ENCODE peak calls at places on chromosome 10, in four cellular contexts. O, V, Q and F are unnamed samples.

GRCh38 chr10:125137601-125138438 is 22.5 kb downstream of the CTBP2 start:
- DNase-seq in O (no peak), V (no peak), Q (peak; percentile 77), F (no peak)

GRCh38 chr10:29141761-29142160 is 147.1 kb upstream of the LYZL1 start:
- DNase-seq in O (no peak), V (no peak), Q (no peak), F (no peak)

GRCh38 chr10:102347236-102347828 is 48.2 kb upstream of the NFKB2 start:
- DNase-seq in O (no peak), V (peak; percentile 77), Q (peak; percentile 52), F (no peak)

GRCh38 chr10:112471878-112472487 is 25.0 kb downstream of the VTI1A start:
- DNase-seq in O (peak; percentile 28), V (no peak), Q (peak; percentile 58), F (no peak)

GRCh38 chr10:93216341-93216985 is 142.8 kb downstream of the CYP26A1 start:
- DNase-seq in O (no peak), V (no peak), Q (no peak), F (no peak)

GRCh38 chr10:112404612-112405011 is 30.7 kb downstream of the ACSL5 start:
- DNase-seq in O (no peak), V (no peak), Q (peak; percentile 26), F (no peak)

GRCh38 chr10:31591569-31591968 is 272.6 kb downstream of the ZEB1 start:
- DNase-seq in O (no peak), V (no peak), Q (no peak), F (no peak)

GRCh38 chr10:119208553-119208940 is 1.2 kb downstream of the GRK5 start:
- DNase-seq in O (no peak), V (no peak), Q (no peak), F (no peak)

GRCh38 chr10:119031496-119032059 is 2.1 kb downstream of the NANOS1 start:
- DNase-seq in O (no peak), V (no peak), Q (no peak), F (no peak)

GRCh38 chr10:69224862-69225657 is 4.9 kb downstream of the HKDC1 start:
- DNase-seq in O (no peak), V (no peak), Q (no peak), F (no peak)

GRCh38 chr10:26729395-26729794 is 31.9 kb downstream of the PDSS1 start:
- DNase-seq in O (no peak), V (no peak), Q (no peak), F (no peak)

GRCh38 chr10:22681783-22682183 is 32.6 kb downstream of the PIP4K2A start:
- DNase-seq in O (peak; percentile 53), V (no peak), Q (peak; percentile 48), F (peak; percentile 55)

GRCh38 chr10:69578508-69578991 is 5.3 kb upstream of the NEUROG3 start:
- DNase-seq in O (no peak), V (no peak), Q (no peak), F (no peak)

DNA sequence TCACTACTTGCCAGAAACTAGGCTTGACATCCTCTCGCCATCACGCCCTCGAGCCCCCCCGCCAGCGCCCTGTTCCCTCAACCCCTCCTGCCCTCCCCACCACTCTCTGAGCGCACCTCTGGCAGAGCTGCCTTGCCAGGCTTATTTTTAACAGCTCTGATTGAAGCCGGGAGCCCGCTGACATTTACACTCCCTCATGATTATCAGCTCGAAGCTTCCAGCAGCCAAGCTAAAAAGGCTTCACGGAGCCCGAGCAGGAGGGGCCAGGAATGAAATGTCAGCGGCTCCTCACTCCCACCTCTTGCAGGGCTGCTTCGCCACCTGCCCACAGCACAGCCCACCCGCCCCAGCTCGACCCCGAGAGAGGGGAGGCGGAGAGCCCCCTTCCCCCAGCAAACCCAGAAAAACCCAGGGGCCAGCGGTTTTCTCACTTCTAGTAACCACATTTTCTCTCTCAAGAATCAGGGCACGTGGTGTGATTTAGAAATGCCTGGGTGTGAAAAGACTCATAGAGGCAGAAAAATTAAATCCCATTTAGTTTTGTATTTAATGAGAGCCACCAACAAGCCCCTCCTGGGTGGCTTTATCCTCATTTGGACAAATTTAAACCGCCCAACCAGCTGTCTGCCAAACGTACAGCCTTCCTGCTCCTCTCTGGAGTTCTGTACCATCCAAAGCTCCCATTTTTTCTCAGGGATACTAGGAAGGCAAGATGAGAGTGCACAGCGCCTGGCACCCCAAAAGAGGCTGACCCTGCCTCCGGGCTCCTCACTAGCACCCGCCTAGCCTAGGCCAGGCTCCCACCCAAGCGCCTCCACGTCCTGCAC is 89.2 kb downstream of the SLIT1 start:
- DNase-seq in O (peak; percentile 6), V (no peak), Q (no peak), F (no peak)
- H3K4me3 ChIP-seq in O (no peak overlapping the region), V (no peak overlapping the region), Q (no peak overlapping the region), F (no peak overlapping the region)

DNA sequence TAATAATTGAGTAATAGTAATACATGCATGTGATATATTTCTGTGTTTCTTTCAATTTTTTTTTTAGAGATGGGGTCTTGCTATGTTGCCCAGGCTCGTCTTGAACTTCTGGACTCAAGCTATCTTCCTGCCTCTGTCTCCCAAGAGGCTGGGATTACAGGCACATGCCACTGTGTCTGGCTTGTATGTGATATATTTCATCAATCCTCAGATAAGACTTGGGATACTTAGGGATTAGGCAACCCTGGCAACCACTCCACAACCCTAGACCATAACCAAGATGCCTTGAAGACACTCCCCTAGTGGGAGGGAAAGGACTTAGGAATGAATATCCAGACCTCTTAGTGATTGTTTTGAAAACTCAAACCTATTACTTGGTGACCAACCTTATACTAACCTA is 154.8 kb downstream of the CCDC3 start:
- DNase-seq in O (no peak), V (no peak), Q (no peak), F (no peak)
- H3K4me3 ChIP-seq in O (no peak overlapping the region), V (no peak overlapping the region), Q (no peak overlapping the region), F (no peak overlapping the region)

DNA sequence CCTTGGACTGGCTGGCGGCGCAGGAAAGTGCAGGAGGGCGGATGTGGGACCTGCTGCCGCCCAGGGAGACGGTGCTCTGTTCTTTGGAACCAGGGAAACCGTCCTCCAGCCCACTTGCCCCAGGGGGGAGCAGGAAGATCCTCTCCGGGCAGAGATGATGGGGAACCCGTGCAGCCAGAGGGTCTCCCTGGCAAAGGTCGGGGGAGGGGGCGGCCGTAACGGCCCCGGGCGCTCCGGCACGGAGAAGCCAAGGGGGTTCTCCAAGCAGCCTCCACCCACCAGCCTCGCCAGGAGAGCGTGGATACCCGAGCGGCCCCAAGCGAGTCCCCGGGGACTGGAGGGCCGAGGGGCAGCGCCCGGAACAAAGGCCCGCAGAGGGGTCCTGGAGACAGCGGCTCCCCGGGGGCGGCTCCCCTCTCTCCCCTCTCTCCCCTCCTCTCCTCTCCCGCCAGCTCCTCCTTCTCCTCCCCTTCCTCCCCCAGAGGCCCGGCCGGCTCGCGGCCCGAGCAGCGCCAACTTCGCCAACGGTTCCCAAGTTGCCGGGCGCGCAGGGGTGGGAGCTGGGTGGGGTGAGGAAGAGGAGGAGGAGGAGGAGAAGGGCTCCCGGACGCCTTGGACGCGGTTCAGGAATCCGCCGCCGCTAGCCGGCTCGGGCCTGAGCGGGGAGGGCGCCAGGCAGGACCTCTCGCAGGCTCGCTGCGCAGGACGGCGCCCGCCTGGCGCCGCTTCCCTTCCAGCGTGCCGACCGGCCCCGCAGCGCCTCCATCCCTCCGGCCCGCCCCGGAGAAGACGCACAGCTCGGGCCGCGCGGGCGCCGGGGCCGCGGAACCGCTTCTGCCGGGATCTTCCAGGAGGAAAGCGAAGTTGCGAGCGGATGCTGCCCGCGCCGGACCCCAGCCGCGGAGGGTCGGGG is at the start of gene CHST3:
- DNase-seq in O (no peak), V (peak; percentile 93), Q (peak; percentile 81), F (no peak)
- H3K4me3 ChIP-seq in O (no peak within 1 kb of the TSS), V (peak within 1 kb of the TSS; percentile 66), Q (peak within 1 kb of the TSS; percentile 94), F (peak within 1 kb of the TSS; percentile 83)

DNA sequence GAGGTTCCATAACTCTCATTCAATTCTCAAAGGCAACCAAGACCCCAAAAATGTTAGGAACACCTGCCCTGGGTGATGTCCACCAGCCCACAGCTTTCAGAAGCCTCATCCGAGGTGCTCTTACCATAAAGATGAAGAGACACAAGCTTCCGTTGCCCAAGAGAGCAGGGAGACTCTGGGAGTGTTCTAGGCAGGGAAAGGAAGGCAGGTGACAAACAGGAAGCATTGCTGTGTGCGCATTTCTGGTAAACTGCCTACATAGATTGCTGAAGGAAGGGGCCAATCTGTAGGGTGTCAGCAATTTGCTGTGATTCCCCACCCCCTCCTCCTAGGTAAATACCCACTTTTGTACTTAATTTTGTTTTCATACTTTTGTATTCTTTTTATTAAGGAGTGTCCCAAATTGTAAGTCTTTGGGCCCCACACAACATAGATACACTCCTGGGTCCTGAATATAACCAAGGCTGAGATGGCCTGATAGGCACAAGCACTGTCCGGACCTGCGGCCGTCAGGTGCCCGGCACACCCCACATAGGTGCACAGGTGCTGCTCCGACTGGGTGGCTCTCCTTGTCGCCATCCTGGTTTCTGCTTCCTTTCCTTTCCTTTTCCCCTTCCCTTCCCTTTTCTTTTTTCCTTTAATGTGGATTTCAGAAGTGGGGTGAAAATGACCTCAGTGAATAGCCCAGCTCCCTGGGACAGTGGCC is 51.4 kb upstream of the SMNDC1 start:
- DNase-seq in O (peak; percentile 71), V (no peak), Q (no peak), F (no peak)
- H3K4me3 ChIP-seq in O (peak overlapping the region; percentile 64), V (no peak overlapping the region), Q (no peak overlapping the region), F (no peak overlapping the region)

DNA sequence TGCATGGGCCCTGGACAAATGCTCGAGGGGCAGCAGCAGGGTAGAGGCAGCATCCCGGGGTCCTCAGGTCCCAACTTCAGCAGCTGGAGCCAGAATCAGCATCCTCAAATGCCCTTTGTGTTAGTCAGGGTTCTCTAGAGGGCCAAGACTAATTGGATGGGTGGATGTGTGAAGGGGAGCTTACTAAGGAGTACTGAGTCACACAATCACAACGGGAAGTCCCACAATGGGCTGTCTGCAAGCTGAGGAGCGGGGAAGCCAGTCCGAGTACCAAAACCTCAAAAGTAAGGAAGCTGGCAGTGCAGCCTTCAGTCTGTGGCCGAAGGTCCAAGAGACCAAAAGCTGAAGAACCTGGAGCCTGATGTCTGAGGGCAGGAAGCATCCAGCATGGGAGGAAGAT is 162.9 kb upstream of the TCERG1L start:
- DNase-seq in O (no peak), V (no peak), Q (no peak), F (no peak)
- H3K4me3 ChIP-seq in O (no peak overlapping the region), V (no peak overlapping the region), Q (no peak overlapping the region), F (no peak overlapping the region)

DNA sequence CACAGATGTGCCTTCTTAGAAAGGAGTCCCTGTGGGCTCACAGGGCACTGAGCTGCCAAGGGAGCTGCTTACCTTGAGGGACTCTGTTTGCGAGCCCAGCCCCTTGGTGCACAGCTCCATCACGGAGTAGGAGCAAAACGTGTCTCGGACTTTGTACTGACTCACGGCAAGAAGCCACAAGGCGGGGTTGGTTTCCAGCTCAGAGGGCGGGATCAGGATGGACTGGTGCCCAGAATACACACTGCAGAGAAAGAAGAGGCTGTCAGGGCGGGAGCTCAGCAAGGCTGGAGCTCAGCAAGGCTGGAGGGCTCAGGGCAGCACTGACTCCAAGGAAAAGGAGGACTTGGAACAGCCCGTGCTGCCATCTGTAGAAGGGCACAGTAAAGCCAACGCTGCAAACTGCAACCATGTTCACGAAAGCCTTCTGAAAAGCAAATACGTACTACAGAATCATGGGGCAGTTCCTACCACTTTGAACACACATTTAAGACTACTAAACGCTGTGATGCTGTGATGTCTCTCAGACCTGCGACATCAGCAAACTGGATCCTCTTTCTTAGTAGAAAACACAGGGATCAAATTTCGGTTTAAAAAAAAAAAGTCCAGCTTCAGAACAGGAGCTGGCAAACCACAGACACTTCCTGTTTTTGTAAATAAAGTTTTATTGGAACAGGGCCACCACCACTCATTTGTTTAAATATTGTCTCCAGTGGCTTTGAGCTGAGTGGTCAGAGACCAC is 194.3 kb downstream of the ZMYND11 start:
- DNase-seq in O (peak; percentile 16), V (peak; percentile 88), Q (peak; percentile 92), F (peak; percentile 86)
- H3K4me3 ChIP-seq in O (no peak overlapping the region), V (no peak overlapping the region), Q (no peak overlapping the region), F (peak overlapping the region; percentile 24)

GRCh38 chr10:14540611-14541010 is 209.9 kb upstream of the FRMD4A start:
- DNase-seq in O (no peak), V (no peak), Q (no peak), F (no peak)
- H3K4me3 ChIP-seq in O (no peak overlapping the region), V (no peak overlapping the region), Q (no peak overlapping the region), F (no peak overlapping the region)